ENCODE peak calls at places on chromosomes 4 and X, in ten cellular contexts. K is NCI-H1048, G is epithelial cell of esophagus, Q is BJ, Y is MM.1S, X is activated gamma-delta T cell treated with Interleukin-2 at 50 U/mL for 16 hours, O is T-helper 2 cell, C is HAP-1, P is cardiac muscle cell, I is SIG-M5. S is an unnamed sample.

GRCh38 chr4:25283948-25284347 is 28.6 kb upstream of the ZCCHC4 start:
- DNase-seq in K (no peak), G (peak; percentile 30), Q (no peak), Y (no peak), X (no peak), O (no peak), C (no peak), P (no peak), I (no peak), S (no peak)

GRCh38 chr4:1012031-1012739 is 759 bp downstream of the FGFRL1 start:
- DNase-seq in K (no peak), G (peak; percentile 34), Q (no peak), Y (no peak), X (peak; percentile 26), O (no peak), C (peak; percentile 64), P (peak; percentile 22), I (no peak), S (no peak)

GRCh38 chrX:40300286-40300890 is 202.6 kb upstream of the BCOR start:
- DNase-seq in K (no peak), G (no peak), Q (no peak), Y (no peak), X (no peak), O (no peak), C (no peak), P (no peak), I (no peak), S (no peak)

GRCh38 chrX:54076903-54077302 is 32.6 kb upstream of the PHF8 start:
- DNase-seq in K (no peak), G (peak; percentile 84), Q (peak; percentile 39), Y (no peak), X (no peak), O (no peak), C (no peak), P (no peak), I (no peak), S (no peak)

GRCh38 chr4:147370881-147371280 is 110.0 kb upstream of the EDNRA start:
- DNase-seq in K (no peak), G (peak; percentile 59), Q (no peak), Y (no peak), X (no peak), O (no peak), C (no peak), P (no peak), I (no peak), S (no peak)

GRCh38 chrX:1813809-1814208 is 198.9 kb downstream of the ASMT start:
- DNase-seq in K (no peak), G (no peak), Q (no peak), Y (no peak), X (no peak), O (no peak), C (no peak), P (no peak), I (no peak), S (no peak)

GRCh38 chr4:54066088-54066415 is 1.6 kb upstream of the CHIC2 start:
- DNase-seq in K (no peak), G (no peak), Q (no peak), Y (no peak), X (no peak), O (no peak), C (no peak), P (no peak), I (no peak), S (no peak)

GRCh38 chr4:110636677-110637407 is 14.0 kb upstream of the PITX2 start:
- DNase-seq in K (peak; percentile 21), G (no peak), Q (no peak), Y (no peak), X (no peak), O (no peak), C (no peak), P (peak; percentile 55), I (no peak), S (peak; percentile 89)

GRCh38 chr4:60313616-60314015 is 886.5 kb upstream of the ADGRL3 start:
- DNase-seq in K (no peak), G (no peak), Q (no peak), Y (no peak), X (no peak), O (no peak), C (no peak), P (no peak), I (no peak), S (no peak)

GRCh38 chr4:123257563-123257962 is 139.0 kb upstream of the SPRY1 start:
- DNase-seq in K (no peak), G (no peak), Q (no peak), Y (no peak), X (no peak), O (no peak), C (no peak), P (no peak), I (no peak), S (no peak)

GRCh38 chr4:142160509-142160908 is 524.1 kb downstream of the IL15 start:
- DNase-seq in K (no peak), G (no peak), Q (no peak), Y (no peak), X (no peak), O (no peak), C (no peak), P (peak; percentile 41), I (no peak), S (no peak)

GRCh38 chr4:18882468-18882867 is 860.9 kb upstream of the LCORL start:
- DNase-seq in K (no peak), G (peak; percentile 75), Q (peak; percentile 63), Y (no peak), X (no peak), O (no peak), C (peak; percentile 22), P (peak; percentile 68), I (no peak), S (no peak)

GRCh38 chr4:154152546-154152945 is 339.1 kb downstream of the DCHS2 start:
- DNase-seq in K (no peak), G (no peak), Q (no peak), Y (no peak), X (no peak), O (no peak), C (no peak), P (no peak), I (no peak), S (no peak)

GRCh38 chr4:158209825-158210807 is at the start of gene TMEM144:
- DNase-seq in K (no peak), G (peak; percentile 90), Q (peak; percentile 47), Y (peak; percentile 77), X (peak; percentile 4), O (no peak), C (peak; percentile 90), P (peak; percentile 95), I (peak; percentile 26), S (peak; percentile 80)

GRCh38 chr4:184838249-184839074 is 12.7 kb upstream of the ACSL1 start:
- DNase-seq in K (no peak), G (peak; percentile 11), Q (no peak), Y (no peak), X (no peak), O (no peak), C (no peak), P (no peak), I (no peak), S (no peak)

GRCh38 chr4:163911891-163912290 is 417.4 kb downstream of the TMA16 start:
- DNase-seq in K (no peak), G (no peak), Q (no peak), Y (no peak), X (no peak), O (no peak), C (no peak), P (no peak), I (no peak), S (no peak)

GRCh38 chrX:65034641-65035450 is 58.6 kb upstream of the ZC4H2 start:
- DNase-seq in K (no peak), G (peak; percentile 61), Q (peak; percentile 35), Y (peak; percentile 86), X (peak; percentile 72), O (peak; percentile 45), C (peak; percentile 89), P (peak; percentile 86), I (no peak), S (peak; percentile 79)

GRCh38 chr4:108861339-108861738 is 98.5 kb upstream of the ETNPPL start:
- DNase-seq in K (no peak), G (peak; percentile 50), Q (no peak), Y (no peak), X (no peak), O (no peak), C (peak; percentile 25), P (peak; percentile 78), I (no peak), S (peak; percentile 51)

GRCh38 chr4:113761682-113762060 is at the start of gene CAMK2D:
- DNase-seq in K (peak; percentile 41), G (peak; percentile 88), Q (peak; percentile 42), Y (peak; percentile 83), X (peak; percentile 70), O (peak; percentile 50), C (peak; percentile 92), P (peak; percentile 86), I (peak; percentile 28), S (no peak)

GRCh38 chr4:110503588-110504435 is 27.9 kb downstream of the ENPEP start:
- DNase-seq in K (no peak), G (no peak), Q (no peak), Y (peak; percentile 32), X (no peak), O (no peak), C (no peak), P (no peak), I (no peak), S (no peak)

GRCh38 chr4:108484187-108484586 is 136.2 kb upstream of the RPL34 start:
- DNase-seq in K (no peak), G (no peak), Q (no peak), Y (no peak), X (no peak), O (no peak), C (no peak), P (no peak), I (no peak), S (no peak)

GRCh38 chrX:34584781-34585180 is 72.3 kb downstream of the TMEM47 start:
- DNase-seq in K (no peak), G (no peak), Q (no peak), Y (no peak), X (no peak), O (no peak), C (no peak), P (no peak), I (no peak), S (no peak)

GRCh38 chr4:155899891-155900290 is 3.6 kb upstream of the TDO2 start:
- DNase-seq in K (no peak), G (no peak), Q (no peak), Y (no peak), X (no peak), O (no peak), C (no peak), P (peak; percentile 6), I (no peak), S (no peak)

GRCh38 chrX:47796433-47796906 is 40.2 kb upstream of the ZNF81 start:
- DNase-seq in K (no peak), G (peak; percentile 67), Q (peak; percentile 9), Y (no peak), X (no peak), O (no peak), C (no peak), P (no peak), I (no peak), S (no peak)

GRCh38 chrX:152937236-152937635 is 39.4 kb downstream of the ZNF185 start:
- DNase-seq in K (no peak), G (no peak), Q (no peak), Y (no peak), X (no peak), O (no peak), C (no peak), P (no peak), I (no peak), S (no peak)

GRCh38 chrX:149495573-149496071 is 9.5 kb downstream of the IDS start:
- DNase-seq in K (no peak), G (peak; percentile 88), Q (peak; percentile 39), Y (no peak), X (no peak), O (no peak), C (no peak), P (no peak), I (no peak), S (no peak)